ENCODE peak calls at places on chromosomes 4 and X, in seven cellular contexts. Q is body of pancreas, D is transverse colon, C is adrenal gland, J is breast epithelium, Y is heart left ventricle, N is HCT116. V is an unnamed sample. For H3K9me3, the result is how much of the 10 kb centered on the place peaks cover.

GRCh38 chr4:76799139-76799538 is 98.8 kb downstream of the SOWAHB start:
- DNase-seq in Q (no peak), D (no peak), C (no peak), J (no peak), Y (no peak), N (no peak), V (no peak)

GRCh38 chr4:124121511-124121934 is 591.0 kb downstream of the ANKRD50 start:
- DNase-seq in Q (no peak), D (no peak), C (no peak), J (no peak), Y (no peak), N (no peak), V (no peak)

GRCh38 chrX:446243-446642 is 59.5 kb upstream of the PPP2R3B start:
- DNase-seq in Q (no peak), D (no peak), C (no peak), J (no peak), Y (peak), N (no peak), V (no peak)

GRCh38 chr4:121697626-121698025 is 846 bp upstream of the ANXA5 start:
- DNase-seq in Q (no peak), D (no peak), C (no peak), J (no peak), Y (no peak), N (no peak), V (no peak)

GRCh38 chr4:33302298-33302697 is 2582.1 kb downstream of the PCDH7 start:
- DNase-seq in Q (no peak), D (no peak), C (no peak), J (no peak), Y (no peak), N (no peak), V (no peak)

GRCh38 chr4:119031218-119031617 is 104.4 kb upstream of the MYOZ2 start:
- DNase-seq in Q (no peak), D (no peak), C (no peak), J (no peak), Y (no peak), N (no peak), V (no peak)

GRCh38 chr4:158236304-158237030 is 26.2 kb downstream of the TMEM144 start:
- DNase-seq in Q (no peak), D (no peak), C (peak), J (no peak), Y (no peak), N (no peak), V (no peak)

GRCh38 chrX:10231461-10231860 is 74.7 kb downstream of the CLCN4 start:
- DNase-seq in Q (no peak), D (no peak), C (no peak), J (no peak), Y (no peak), N (no peak), V (no peak)

GRCh38 chr4:7980036-7980435 is 40.4 kb upstream of the AFAP1 start:
- DNase-seq in Q (no peak), D (no peak), C (no peak), J (no peak), Y (no peak), N (no peak), V (no peak)

GRCh38 chr4:135185256-135185655 is 983.7 kb upstream of the PABPC4L start:
- DNase-seq in Q (no peak), D (no peak), C (no peak), J (no peak), Y (no peak), N (no peak), V (no peak)

GRCh38 chr4:94669672-94670664 is 87.8 kb upstream of the BMPR1B start:
- DNase-seq in Q (no peak), D (no peak), C (no peak), J (no peak), Y (no peak), N (no peak), V (no peak)

GRCh38 chr4:82799006-82799881 is 648 bp upstream of the SCD5 start:
- DNase-seq in Q (no peak), D (peak), C (no peak), J (no peak), Y (no peak), N (no peak), V (no peak)

GRCh38 chr4:41212221-41213203 is 1.8 kb downstream of the APBB2 start:
- DNase-seq in Q (peak), D (peak), C (peak), J (peak), Y (no peak), N (no peak), V (no peak)

GRCh38 chrX:9562851-9563250 is 98.0 kb downstream of the TBL1X start:
- DNase-seq in Q (no peak), D (no peak), C (peak), J (peak), Y (no peak), N (no peak), V (peak)

GRCh38 chr4:95548738-95549245 is at the start of gene UNC5C:
- DNase-seq in Q (peak), D (peak), C (peak), J (peak), Y (peak), N (no peak), V (peak)

GRCh38 chrX:114058988-114059418 is 524.9 kb upstream of the HTR2C start:
- DNase-seq in Q (no peak), D (peak), C (no peak), J (no peak), Y (no peak), N (no peak), V (no peak)

GRCh38 chr4:93828332-93828829 is at the start of gene ATOH1:
- DNase-seq in Q (peak), D (peak), C (no peak), J (no peak), Y (peak), N (peak), V (no peak)

GRCh38 chrX:65744965-65745364 is 77.5 kb downstream of the MSN start:
- DNase-seq in Q (no peak), D (no peak), C (no peak), J (no peak), Y (no peak), N (no peak), V (no peak)

GRCh38 chr4:101989551-101989950 is 199.0 kb downstream of the BANK1 start:
- DNase-seq in Q (no peak), D (no peak), C (no peak), J (no peak), Y (no peak), N (no peak), V (no peak)

GRCh38 chr4:124483043-124483906 is 229.3 kb downstream of the ANKRD50 start:
- DNase-seq in Q (no peak), D (no peak), C (no peak), J (no peak), Y (no peak), N (no peak), V (no peak)

GRCh38 chr4:182240161-182241130 is 2.8 kb upstream of the TENM3 start:
- DNase-seq in Q (peak), D (no peak), C (peak), J (no peak), Y (no peak), N (no peak), V (no peak)

GRCh38 chrX:106247162-106247561 is 79.1 kb downstream of the PWWP3B start:
- DNase-seq in Q (no peak), D (no peak), C (no peak), J (no peak), Y (no peak), N (peak), V (no peak)

GRCh38 chr4:181143241-181143854 is 1099.9 kb upstream of the TENM3 start:
- DNase-seq in Q (peak), D (peak), C (peak), J (peak), Y (peak), N (peak), V (peak)

GRCh38 chr4:1492636-1493539 is 86.6 kb upstream of the NKX1-1 start:
- DNase-seq in Q (no peak), D (no peak), C (peak), J (no peak), Y (no peak), N (no peak), V (peak)

GRCh38 chr4:156503119-156503518 is 468.5 kb downstream of the PDGFC start:
- DNase-seq in Q (no peak), D (no peak), C (no peak), J (no peak), Y (no peak), N (no peak), V (no peak)

GRCh38 chr4:156252300-156253016 is 298.8 kb upstream of the CTSO start:
- DNase-seq in Q (no peak), D (no peak), C (no peak), J (no peak), Y (no peak), N (no peak), V (no peak)

GRCh38 chr4:155530290-155530689 is 136.4 kb upstream of the GUCY1A1 start:
- DNase-seq in Q (no peak), D (no peak), C (no peak), J (no peak), Y (no peak), N (no peak), V (no peak)

GRCh38 chr4:134216436-134216835 is 14.8 kb upstream of the PABPC4L start:
- DNase-seq in Q (no peak), D (no peak), C (no peak), J (no peak), Y (no peak), N (no peak), V (no peak)

GRCh38 chr4:150828159-150828558 is 186.9 kb downstream of the LRBA start:
- DNase-seq in Q (peak), D (peak), C (no peak), J (no peak), Y (no peak), N (no peak), V (no peak)

GRCh38 chr4:37794046-37794445 is 32.4 kb upstream of the PGM2 start:
- DNase-seq in Q (no peak), D (no peak), C (no peak), J (no peak), Y (no peak), N (no peak), V (no peak)

GRCh38 chr4:176830971-176831370 is 38.2 kb upstream of the VEGFC start:
- DNase-seq in Q (no peak), D (no peak), C (no peak), J (no peak), Y (no peak), N (no peak), V (no peak)

GRCh38 chrX:100512471-100512870 is 72.3 kb upstream of the TNMD start:
- DNase-seq in Q (no peak), D (no peak), C (no peak), J (no peak), Y (no peak), N (peak), V (no peak)

GRCh38 chrX:118853596-118853995 is 30.0 kb downstream of the ZCCHC12 start:
- DNase-seq in Q (no peak), D (no peak), C (no peak), J (no peak), Y (no peak), N (no peak), V (no peak)

GRCh38 chr4:185774076-185774731 is 37.8 kb downstream of the SORBS2 start:
- DNase-seq in Q (no peak), D (no peak), C (peak), J (no peak), Y (no peak), N (no peak), V (no peak)
- TF ChIP-seq POLR2A in Q (no peak), D (no peak), C (no peak), J (no peak), Y (no peak), N (no peak), V (no peak)

GRCh38 chr4:167943872-167944505 is 148.3 kb upstream of the ANXA10 start:
- DNase-seq in Q (no peak), D (no peak), C (no peak), J (no peak), Y (no peak), N (no peak), V (no peak)
- H3K27ac ChIP-seq in Q (no peak), D (no peak), C (no peak), J (no peak), Y (no peak), N (no peak), V (no peak)

DNA sequence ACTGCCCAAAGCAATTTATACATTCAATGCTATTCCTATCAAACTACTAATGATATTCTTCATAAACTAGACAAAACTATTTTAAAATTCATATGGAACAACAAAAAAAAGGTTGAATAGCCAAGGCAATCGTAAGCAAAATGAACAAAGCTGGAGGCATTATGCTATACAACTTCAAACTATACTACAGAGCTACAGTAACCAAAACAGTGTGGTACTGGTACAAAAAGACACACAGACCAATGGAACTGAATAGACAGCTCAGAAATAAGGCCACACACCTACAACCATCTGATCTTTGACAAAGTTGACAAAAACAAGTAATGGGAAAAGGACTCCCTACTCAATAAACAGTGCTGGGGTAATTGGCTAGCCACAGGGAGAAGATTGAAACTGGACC is 67.0 kb downstream of the FGF16 start:
- DNase-seq in Q (no peak), D (no peak), C (no peak), J (no peak), Y (no peak), N (no peak), V (no peak)
- H3K9me3 ChIP-seq in Q (under half), D (under half), C (under half), J (under half), Y (under half), N (under half), V (under half)

DNA sequence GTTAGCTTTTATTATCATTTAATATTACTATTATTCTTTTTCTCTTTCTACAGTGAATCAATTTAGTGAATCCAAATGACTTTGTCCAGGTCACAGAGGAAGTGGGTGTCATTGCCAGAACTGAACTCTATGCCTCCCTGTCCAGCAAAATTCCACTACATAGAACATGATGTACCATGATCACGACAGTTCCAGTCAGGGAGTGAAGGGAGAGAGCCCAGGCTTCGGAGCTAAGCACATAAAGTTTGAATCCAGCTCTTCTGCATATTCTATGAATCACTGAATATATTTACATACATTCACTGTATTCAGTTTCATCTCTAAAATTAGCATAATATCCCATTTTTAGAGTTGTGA is 17.4 kb downstream of the ARHGEF38 start:
- DNase-seq in Q (no peak), D (no peak), C (no peak), J (no peak), Y (no peak), N (no peak), V (no peak)
- TF ChIP-seq POLR2A in Q (no peak), D (no peak), C (no peak), J (no peak), Y (no peak), N (no peak), V (no peak)

GRCh38 chr4:61200991-61201526 is 933 bp downstream of the ADGRL3 start:
- DNase-seq in Q (no peak), D (no peak), C (peak), J (no peak), Y (peak), N (no peak), V (peak)
- H3K27ac ChIP-seq in Q (no peak), D (peak), C (peak), J (no peak), Y (peak), N (no peak), V (no peak)

DNA sequence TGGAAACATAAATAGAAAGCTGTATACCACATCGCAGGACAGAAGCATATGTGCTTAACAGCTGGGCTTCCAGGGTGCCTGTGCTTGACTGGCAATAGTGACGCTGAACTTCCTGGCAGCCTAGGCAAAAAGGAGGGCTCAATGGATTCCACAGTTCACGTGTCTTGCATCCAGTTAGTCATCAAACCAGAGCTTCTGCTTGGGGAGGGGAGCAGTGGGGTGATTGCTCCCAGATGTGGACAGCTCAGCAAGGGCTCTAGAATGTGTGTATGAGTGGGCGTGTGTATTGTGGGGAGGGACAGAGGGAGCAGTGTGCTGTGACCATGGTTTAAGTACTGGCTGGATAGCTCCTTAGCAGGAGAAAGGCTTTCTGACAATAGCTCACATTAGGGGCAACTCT is 2.3 kb downstream of the PRRG3 start:
- DNase-seq in Q (peak), D (no peak), C (no peak), J (no peak), Y (no peak), N (no peak), V (no peak)
- H3K9me3 ChIP-seq in Q (under half), D (under half), C (under half), J (under half), Y (under half), N (under half), V (under half)